ENCODE peak calls at places on chromosomes 12 and 14, in nine cellular contexts. W is heart right ventricle; E is endodermal cell; M is CD4-positive, CD25-positive, alpha-beta regulatory T cell; S is lower lobe of right lung; I is A549; X is K562; U is H9; B is CD8-positive, alpha-beta memory T cell. Z is an unnamed sample.

GRCh38 chr12:75977952-75978671 is 53.5 kb downstream of the PHLDA1 start:
- DNase-seq in S (no peak), M (peak), U (no peak), B (peak), X (peak), W (no peak), I (peak), E (peak), Z (no peak)

GRCh38 chr14:89236846-89237245 is 180.2 kb downstream of the FOXN3 start:
- DNase-seq in M (no peak), E (no peak), B (no peak), S (no peak), U (no peak), I (no peak), W (no peak), X (no peak), Z (no peak)

GRCh38 chr12:67772276-67773169 is 124.0 kb downstream of the DYRK2 start:
- DNase-seq in I (peak), M (no peak), B (no peak), E (peak), S (no peak), U (peak), W (no peak), X (no peak), Z (no peak)

GRCh38 chr14:46063872-46064271 is 587.7 kb downstream of the RPL10L start:
- DNase-seq in B (no peak), M (no peak), X (no peak), U (peak), W (no peak), E (peak), S (no peak), I (peak), Z (no peak)

GRCh38 chr12:10361084-10361483 is 28.8 kb downstream of the KLRK1 start:
- DNase-seq in U (peak), S (no peak), E (peak), I (no peak), X (peak), B (no peak), W (no peak), M (no peak), Z (no peak)

GRCh38 chr12:48980389-48980952 is 2.3 kb downstream of the WNT1 start:
- DNase-seq in M (no peak), I (peak), X (no peak), W (no peak), S (peak), E (peak), B (peak), U (peak), Z (no peak)

GRCh38 chr12:95642583-95642982 is 91.3 kb upstream of the USP44 start:
- DNase-seq in W (no peak), X (no peak), S (no peak), M (no peak), E (no peak), B (no peak), U (no peak), I (peak), Z (no peak)

GRCh38 chr14:69624131-69624530 is 12.7 kb downstream of the SUSD6 start:
- DNase-seq in X (no peak), U (no peak), S (no peak), M (no peak), B (no peak), I (no peak), W (no peak), E (no peak), Z (no peak)

GRCh38 chr12:116366824-116367223 is 89.3 kb upstream of the MED13L start:
- DNase-seq in I (no peak), W (no peak), S (no peak), U (no peak), X (no peak), E (no peak), B (no peak), M (no peak), Z (no peak)

GRCh38 chr12:94191023-94191422 is 42.6 kb downstream of the PLXNC1 start:
- DNase-seq in I (no peak), X (no peak), W (no peak), E (no peak), B (no peak), U (no peak), M (no peak), S (no peak), Z (no peak)

GRCh38 chr12:91890742-91891141 is 254.9 kb downstream of the BTG1 start:
- DNase-seq in I (peak), W (no peak), B (no peak), S (no peak), X (no peak), E (no peak), M (no peak), U (no peak), Z (no peak)

GRCh38 chr12:67741234-67741633 is 92.7 kb downstream of the DYRK2 start:
- DNase-seq in B (no peak), S (no peak), W (no peak), M (no peak), E (no peak), I (no peak), U (no peak), X (no peak), Z (no peak)

GRCh38 chr12:119668315-119668651 is 350 bp downstream of the PRKAB1 start:
- DNase-seq in M (no peak), B (no peak), X (no peak), U (no peak), W (no peak), I (no peak), S (no peak), E (no peak), Z (no peak)

GRCh38 chr12:113392988-113393579 is 10.6 kb downstream of the SDS start:
- DNase-seq in M (no peak), S (no peak), E (peak), W (no peak), I (peak), B (no peak), U (peak), X (peak), Z (no peak)

GRCh38 chr12:108379761-108380160 is 40.6 kb upstream of the CMKLR1 start:
- DNase-seq in S (no peak), W (no peak), B (no peak), I (no peak), U (no peak), M (no peak), X (no peak), E (no peak), Z (no peak)

GRCh38 chr14:73685328-73685727 is 28.9 kb downstream of the PNMA1 start:
- DNase-seq in E (no peak), X (no peak), S (peak), B (no peak), U (no peak), M (no peak), W (no peak), I (no peak), Z (no peak)

GRCh38 chr12:119990382-119990874 is 1.4 kb downstream of the BICDL1 start:
- DNase-seq in U (no peak), E (no peak), W (no peak), X (no peak), B (no peak), M (no peak), I (no peak), S (no peak), Z (no peak)

GRCh38 chr12:122681814-122682213 is 21.3 kb downstream of the HCAR2 start:
- DNase-seq in M (no peak), E (no peak), W (no peak), U (no peak), X (no peak), S (no peak), B (no peak), I (no peak), Z (no peak)

GRCh38 chr14:28142400-28143015 is 624.1 kb upstream of the FOXG1 start:
- DNase-seq in I (peak), X (no peak), B (no peak), E (no peak), W (no peak), S (no peak), U (no peak), M (no peak), Z (no peak)

GRCh38 chr12:71589478-71589881 is 74.2 kb downstream of the ZFC3H1 start:
- DNase-seq in S (no peak), I (no peak), B (no peak), E (no peak), X (no peak), U (no peak), W (no peak), M (no peak), Z (no peak)

GRCh38 chr12:42144424-42145196 is at the start of gene GXYLT1:
- DNase-seq in X (peak), M (peak), W (peak), I (peak), S (peak), U (peak), B (peak), E (peak), Z (peak)

GRCh38 chr12:89098390-89099102 is 253.8 kb downstream of the DUSP6 start:
- DNase-seq in U (peak), M (no peak), S (no peak), B (no peak), X (no peak), E (peak), W (peak), I (no peak), Z (no peak)

GRCh38 chr14:72451081-72451972 is 442.6 kb downstream of the DPF3 start:
- DNase-seq in M (peak), S (no peak), E (no peak), U (no peak), B (peak), I (no peak), W (no peak), X (no peak), Z (no peak)

GRCh38 chr12:68781728-68782127 is 26.2 kb upstream of the MDM2 start:
- DNase-seq in E (no peak), M (no peak), X (no peak), I (no peak), W (no peak), B (no peak), S (no peak), U (no peak), Z (no peak)

GRCh38 chr14:57725399-57726077 is 140.4 kb downstream of the SLC35F4 start:
- DNase-seq in I (peak), E (no peak), X (no peak), S (no peak), B (no peak), U (no peak), W (no peak), M (no peak), Z (no peak)

DNA sequence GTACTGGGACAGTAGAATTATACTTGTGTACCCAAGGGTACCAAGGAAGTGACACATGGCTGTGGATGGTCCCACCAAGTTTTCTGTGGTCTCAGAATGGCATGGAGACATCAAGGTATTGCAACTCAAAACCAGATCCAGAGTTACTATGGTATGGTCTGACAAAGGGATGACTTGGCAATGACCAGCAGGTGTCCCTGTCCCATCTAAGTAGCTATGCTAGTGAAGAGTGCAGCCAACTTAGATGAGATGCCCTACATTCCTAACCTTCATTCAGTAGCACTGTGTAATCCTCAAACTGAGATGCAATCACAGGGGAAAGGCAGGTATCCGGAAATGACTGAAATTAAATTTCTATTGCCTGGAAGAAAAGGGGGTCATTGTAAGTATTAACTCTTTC is 188.7 kb upstream of the TMEM260 start:
- DNase-seq in B (no peak), E (peak), W (no peak), M (no peak), S (no peak), I (peak), X (no peak), U (no peak), Z (no peak)
- H3K27ac ChIP-seq in B (no peak), E (no peak), W (no peak), M (no peak), S (no peak), I (no peak), X (no peak), U (no peak), Z (no peak)

GRCh38 chr12:22653075-22653474 is 28.1 kb downstream of the ETNK1 start:
- DNase-seq in X (no peak), W (no peak), E (no peak), I (no peak), B (no peak), M (no peak), S (no peak), U (no peak), Z (no peak)
- H3K27ac ChIP-seq in X (no peak), W (peak), E (no peak), I (no peak), B (no peak), M (no peak), S (no peak), U (no peak), Z (no peak)

DNA sequence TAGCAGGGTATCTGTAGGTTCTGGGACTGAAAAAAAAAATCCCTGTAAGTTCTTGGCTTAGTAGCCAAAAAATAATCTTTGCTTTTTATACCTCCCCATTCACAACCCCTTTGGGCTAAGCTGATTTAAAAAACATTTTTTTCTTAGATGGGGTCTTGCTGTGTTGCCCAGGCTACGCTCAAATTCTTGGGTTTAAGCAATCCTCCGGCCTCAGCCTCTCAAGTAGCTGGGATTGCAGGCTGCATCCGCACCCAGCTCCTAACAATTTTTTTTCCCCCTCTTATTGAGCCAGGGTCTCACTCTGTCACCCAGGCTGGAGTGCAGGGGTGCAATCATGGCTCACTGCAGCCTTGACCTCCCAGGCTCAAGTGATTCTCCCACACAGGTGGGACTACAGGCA is 9.1 kb upstream of the ISM2 start:
- DNase-seq in I (no peak), W (no peak), X (no peak), B (no peak), M (no peak), U (no peak), E (no peak), S (no peak), Z (no peak)
- H3K27ac ChIP-seq in I (no peak), W (no peak), X (no peak), B (no peak), M (no peak), U (no peak), E (no peak), S (no peak), Z (no peak)

GRCh38 chr12:106957617-106958016 is 1.9 kb downstream of the TMEM263 start:
- DNase-seq in X (no peak), U (no peak), M (no peak), W (no peak), S (no peak), I (no peak), B (no peak), E (no peak), Z (no peak)
- H3K27ac ChIP-seq in X (peak), U (no peak), M (no peak), W (no peak), S (no peak), I (peak), B (peak), E (no peak), Z (no peak)

Z was measured in upper lobe of right lung.